ENCODE peak calls at places on chromosomes 6 and 20, in five cellular contexts. F is mammary epithelial cell, K is GM23338, G is lower lobe of right lung, Y is uterus. Q is an unnamed sample.

GRCh38 chr6:52610745-52611355 is 34.0 kb upstream of the TRAM2 start:
- DNase-seq in Y (no peak), K (no peak), F (peak), G (no peak), Q (no peak)

GRCh38 chr6:53986165-53986720 is 125.0 kb upstream of the MLIP start:
- DNase-seq in F (peak), G (no peak), Y (no peak), K (peak), Q (peak)

GRCh38 chr6:52143551-52143950 is 42.6 kb upstream of the IL17A start:
- DNase-seq in F (no peak), Y (no peak), G (no peak), K (no peak), Q (no peak)

GRCh38 chr6:83432626-83433025 is 1.8 kb upstream of the ME1 start:
- DNase-seq in K (no peak), G (no peak), F (no peak), Y (no peak), Q (no peak)

GRCh38 chr20:10447028-10447427 is 11.9 kb downstream of the SLX4IP start:
- DNase-seq in Y (no peak), K (no peak), F (peak), G (no peak), Q (peak)

GRCh38 chr6:105642708-105643107 is 239.8 kb upstream of the PREP start:
- DNase-seq in K (no peak), F (peak), Y (no peak), G (no peak), Q (no peak)

GRCh38 chr6:74357329-74357728 is 661.3 kb downstream of the CD109 start:
- DNase-seq in F (no peak), K (no peak), Y (no peak), G (no peak), Q (no peak)

GRCh38 chr6:111808493-111808892 is 64.8 kb downstream of the FYN start:
- DNase-seq in F (no peak), K (no peak), G (no peak), Y (no peak), Q (no peak)

GRCh38 chr6:156260792-156261191 is 516.4 kb upstream of the ARID1B start:
- DNase-seq in G (no peak), K (no peak), Y (no peak), F (no peak), Q (no peak)

GRCh38 chr20:51622004-51622874 is 79.7 kb upstream of the NFATC2 start:
- DNase-seq in F (no peak), Y (no peak), K (peak), G (no peak), Q (no peak)

GRCh38 chr6:42572523-42572922 is 8.7 kb downstream of the UBR2 start:
- DNase-seq in G (no peak), Y (no peak), F (no peak), K (no peak), Q (peak)

GRCh38 chr6:51830666-51831065 is 256.7 kb downstream of the PKHD1 start:
- DNase-seq in K (no peak), Y (no peak), G (no peak), F (peak), Q (no peak)

GRCh38 chr6:373031-373430 is 18.5 kb upstream of the IRF4 start:
- DNase-seq in K (no peak), G (no peak), Y (no peak), F (no peak), Q (no peak)

GRCh38 chr6:163780993-163781392 is 366.5 kb downstream of the QKI start:
- DNase-seq in Y (no peak), G (no peak), F (no peak), K (peak), Q (no peak)

GRCh38 chr20:44497761-44498160 is 22.1 kb downstream of the TTPAL start:
- DNase-seq in K (no peak), G (no peak), Y (no peak), F (no peak), Q (no peak)

GRCh38 chr20:1844723-1845523 is 50.3 kb upstream of the SIRPA start:
- DNase-seq in G (peak), Y (peak), K (no peak), F (no peak), Q (peak)

GRCh38 chr6:29011276-29011734 is 6.2 kb upstream of the ZNF311 start:
- DNase-seq in F (peak), K (peak), Y (peak), G (no peak), Q (peak)

GRCh38 chr20:10910535-10911239 is 236.9 kb upstream of the JAG1 start:
- DNase-seq in Y (no peak), G (no peak), K (peak), F (no peak), Q (no peak)

GRCh38 chr6:72580281-72580940 is 41.5 kb upstream of the KCNQ5 start:
- DNase-seq in F (peak), Y (no peak), G (no peak), K (peak), Q (peak)

GRCh38 chr6:149857541-149857940 is 6.6 kb downstream of the LRP11 start:
- DNase-seq in F (no peak), G (no peak), Y (no peak), K (no peak), Q (no peak)

GRCh38 chr6:14501240-14501639 is 383.7 kb downstream of the CD83 start:
- DNase-seq in F (no peak), Y (no peak), G (no peak), K (no peak), Q (no peak)

GRCh38 chr20:61577065-61577464 is 325.0 kb downstream of the CDH4 start:
- DNase-seq in Y (no peak), F (no peak), K (no peak), G (no peak), Q (no peak)

GRCh38 chr6:13709698-13710551 is 1.7 kb downstream of the RANBP9 start:
- DNase-seq in K (peak), G (no peak), Y (no peak), F (peak), Q (peak)

GRCh38 chr6:46821348-46821992 is 28.3 kb downstream of the MEP1A start:
- DNase-seq in Y (no peak), F (peak), G (no peak), K (no peak), Q (no peak)

GRCh38 chr6:129683606-129684322 is 26.2 kb downstream of the ARHGAP18 start:
- DNase-seq in G (peak), K (no peak), Y (peak), F (peak), Q (peak)

GRCh38 chr20:51413753-51414323 is 128.7 kb downstream of the NFATC2 start:
- DNase-seq in K (no peak), Y (no peak), G (no peak), F (no peak), Q (peak)

GRCh38 chr6:3176562-3177355 is 19.4 kb upstream of the TUBB2A start:
- DNase-seq in Y (peak), F (peak), K (no peak), G (no peak), Q (no peak)

GRCh38 chr6:51855310-51856082 is 231.9 kb downstream of the PKHD1 start:
- DNase-seq in K (peak), G (no peak), F (peak), Y (no peak), Q (peak)

GRCh38 chr6:85403331-85404015 is 46.4 kb upstream of the NT5E start:
- DNase-seq in F (peak), Y (no peak), K (peak), G (no peak), Q (peak)

DNA sequence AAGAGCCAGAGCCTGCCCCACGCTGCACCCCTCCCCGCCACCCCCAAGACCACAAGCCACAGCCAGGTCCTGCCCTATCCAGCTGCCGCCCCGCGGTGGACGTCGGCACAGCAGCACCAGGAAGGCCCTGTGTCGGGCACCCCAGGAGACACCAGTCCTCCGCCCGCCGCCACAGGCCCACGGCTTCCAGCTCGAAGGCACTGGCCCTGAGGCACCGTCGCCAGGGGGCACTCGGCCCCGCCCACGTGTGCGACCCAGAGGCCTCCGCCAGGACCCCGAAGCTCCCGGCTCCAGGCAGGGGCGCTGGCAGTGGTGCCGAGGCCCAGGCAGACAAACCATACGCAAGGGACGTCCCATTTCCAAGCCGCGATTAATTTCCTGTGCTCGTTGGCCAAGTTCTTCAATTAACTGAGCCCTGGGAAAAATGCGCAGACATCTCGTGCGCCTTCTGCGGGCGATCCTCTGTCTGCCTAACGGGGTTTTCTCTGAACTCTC is 19.4 kb downstream of the KCNQ2 start:
- DNase-seq in G (no peak), Y (no peak), K (peak), F (no peak), Q (no peak)
- H3K4me3 ChIP-seq in G (no peak), Y (no peak), K (no peak), F (no peak), Q (no peak)

GRCh38 chr6:33956206-33956605 is 152.4 kb upstream of the MLN start:
- DNase-seq in F (no peak), K (no peak), Y (no peak), G (no peak), Q (no peak)

GRCh38 chr6:33958863-33959651 is 155.3 kb upstream of the MLN start:
- DNase-seq in K (no peak), G (no peak), F (no peak), Y (no peak), Q (no peak)

GRCh38 chr6:33959661-33960344 is 156.0 kb upstream of the MLN start:
- DNase-seq in G (no peak), Y (no peak), F (peak), K (no peak), Q (no peak)

GRCh38 chr6:33957391-33958207 is 153.8 kb upstream of the MLN start:
- DNase-seq in G (no peak), K (no peak), Y (no peak), F (no peak), Q (no peak)

DNA sequence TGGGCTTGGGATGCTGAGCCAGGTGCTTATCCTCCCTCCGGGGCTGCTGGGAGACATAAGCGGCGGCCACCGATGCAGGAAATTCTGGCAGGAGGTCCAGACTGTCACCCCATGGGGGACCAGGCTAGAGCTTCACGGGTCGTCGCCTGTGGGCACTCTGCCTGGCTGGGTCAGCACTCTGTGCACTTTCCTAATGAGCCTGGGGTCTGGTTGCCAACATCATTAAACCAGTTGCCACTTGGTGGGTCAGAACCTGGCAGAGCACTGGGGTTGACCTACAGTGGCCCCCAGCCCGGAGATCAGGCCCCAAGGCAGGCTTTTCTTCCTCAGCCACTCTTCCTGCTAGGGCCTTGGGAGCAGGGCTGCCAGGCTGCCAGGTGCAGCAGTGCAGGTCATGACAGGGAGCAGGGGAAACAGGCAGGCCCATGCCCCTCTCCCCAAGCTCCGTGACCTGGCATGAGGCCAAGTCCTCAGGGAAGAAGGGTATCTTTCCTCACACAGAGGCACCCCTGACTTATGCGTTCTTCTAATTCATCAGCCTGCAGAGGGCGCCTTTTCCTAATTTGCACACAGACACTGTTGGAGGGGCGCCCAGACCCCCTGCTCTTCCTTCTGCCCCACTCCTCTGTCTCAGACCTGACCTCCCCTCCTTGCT is 154.5 kb upstream of the MLN start:
- DNase-seq in G (no peak), F (no peak), Y (no peak), K (peak), Q (no peak)
- TF ChIP-seq CTCF in G (no peak), F (peak), Y (no peak), K (peak), Q (peak)

GRCh38 chr20:62605996-62606395 is 36.3 kb upstream of the SLCO4A1 start:
- DNase-seq in G (no peak), K (no peak), F (no peak), Y (no peak), Q (no peak)
- H3K4me3 ChIP-seq in G (no peak), K (peak), F (no peak), Y (no peak), Q (no peak)

DNA sequence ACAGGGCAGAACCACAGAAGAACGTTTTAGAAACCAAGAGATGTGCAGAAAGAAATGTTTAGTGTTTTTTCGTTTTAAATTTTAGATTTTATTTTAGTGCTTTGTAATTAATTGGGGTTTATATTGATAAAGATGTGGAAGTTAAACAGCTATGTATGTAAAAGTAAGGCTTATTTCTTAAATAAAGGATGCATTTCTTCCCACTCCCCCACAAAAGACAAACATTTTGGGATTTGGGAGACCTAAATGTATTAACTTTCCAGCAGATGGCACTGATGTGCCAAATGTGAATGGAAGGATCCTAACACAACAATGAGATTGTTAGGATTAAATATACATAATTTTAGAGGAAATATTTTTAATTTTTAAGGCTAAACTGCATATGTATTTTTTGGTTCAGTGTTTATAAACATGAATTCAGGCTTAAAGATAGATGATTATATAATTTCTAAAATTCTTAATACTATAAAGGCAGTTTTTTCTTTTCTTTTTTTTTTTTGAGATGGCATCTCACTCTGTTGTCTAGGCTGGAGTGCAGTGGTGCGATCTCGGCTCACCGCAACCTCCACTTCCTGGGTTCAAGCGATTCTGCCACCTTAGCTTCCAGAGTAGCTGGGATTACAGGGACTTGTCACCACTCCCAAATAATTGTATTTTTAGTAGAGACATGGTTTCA is 12.0 kb downstream of the PFDN4 start:
- DNase-seq in Y (no peak), F (peak), G (no peak), K (peak), Q (peak)
- TF ChIP-seq CTCF in Y (peak), F (peak), G (peak), K (peak), Q (peak)

DNA sequence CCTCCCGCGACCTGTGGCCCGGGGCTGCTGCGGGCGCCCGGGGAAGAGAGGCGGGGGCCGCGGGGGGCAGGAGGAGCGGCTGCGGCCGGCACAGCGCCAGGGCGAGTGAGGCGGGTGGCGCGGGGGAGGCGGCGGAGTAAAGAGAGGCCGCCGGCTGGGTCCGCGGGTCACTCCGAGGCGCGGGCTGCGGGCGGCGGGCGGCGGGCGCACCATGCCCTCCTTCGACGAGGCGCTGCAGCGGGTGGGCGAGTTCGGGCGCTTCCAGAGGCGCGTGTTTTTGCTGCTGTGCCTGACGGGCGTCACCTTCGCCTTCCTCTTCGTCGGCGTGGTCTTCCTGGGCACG is at the start of gene SLC22A3:
- DNase-seq in F (no peak), G (peak), Y (no peak), K (peak), Q (no peak)
- H3K4me3 ChIP-seq in F (peak), G (peak), Y (peak), K (peak), Q (no peak)

Q was measured in MM.1S.